ENCODE peak calls at places on chromosomes 5 and 9, in ten cellular contexts. One of them, this sample, is unnamed.

GRCh38 chr9:21933865-21934264 is 60.3 kb downstream of the CDKN2A start:
- DNase-seq in upper lobe of right lung: no peak
- DNase-seq in type B pancreatic cell: no peak
- DNase-seq in keratinocyte: no peak
- DNase-seq in AG10803: peak; percentile 11
- DNase-seq in ovary: no peak
- DNase-seq in fibroblast of villous mesenchyme: no peak
- DNase-seq in H9: no peak
- DNase-seq in kidney epithelial cell: no peak
- DNase-seq in nephron progenitor cell: no peak
- DNase-seq in this sample: no peak

GRCh38 chr9:109098221-109098959 is 21.4 kb downstream of the TMEM245 start:
- DNase-seq in upper lobe of right lung: no peak
- DNase-seq in type B pancreatic cell: no peak
- DNase-seq in keratinocyte: no peak
- DNase-seq in AG10803: peak; percentile 93
- DNase-seq in ovary: peak; percentile 56
- DNase-seq in fibroblast of villous mesenchyme: peak; percentile 83
- DNase-seq in H9: no peak
- DNase-seq in kidney epithelial cell: no peak
- DNase-seq in nephron progenitor cell: peak; percentile 20
- DNase-seq in this sample: no peak

GRCh38 chr9:4508246-4508906 is 18.1 kb downstream of the SLC1A1 start:
- DNase-seq in upper lobe of right lung: no peak
- DNase-seq in type B pancreatic cell: no peak
- DNase-seq in keratinocyte: no peak
- DNase-seq in AG10803: peak; percentile 82
- DNase-seq in ovary: no peak
- DNase-seq in fibroblast of villous mesenchyme: peak; percentile 53
- DNase-seq in H9: no peak
- DNase-seq in kidney epithelial cell: peak; percentile 72
- DNase-seq in nephron progenitor cell: no peak
- DNase-seq in this sample: no peak

GRCh38 chr5:66661149-66661548 is 65.0 kb downstream of the MAST4 start:
- DNase-seq in upper lobe of right lung: no peak
- DNase-seq in type B pancreatic cell: no peak
- DNase-seq in keratinocyte: no peak
- DNase-seq in AG10803: peak; percentile 96
- DNase-seq in ovary: peak; percentile 53
- DNase-seq in fibroblast of villous mesenchyme: peak; percentile 33
- DNase-seq in H9: no peak
- DNase-seq in kidney epithelial cell: no peak
- DNase-seq in nephron progenitor cell: no peak
- DNase-seq in this sample: no peak

GRCh38 chr5:143245929-143246561 is 157.4 kb downstream of the NR3C1 start:
- DNase-seq in upper lobe of right lung: no peak
- DNase-seq in type B pancreatic cell: no peak
- DNase-seq in keratinocyte: peak; percentile 78
- DNase-seq in AG10803: peak; percentile 89
- DNase-seq in ovary: no peak
- DNase-seq in fibroblast of villous mesenchyme: peak; percentile 82
- DNase-seq in H9: no peak
- DNase-seq in kidney epithelial cell: peak; percentile 90
- DNase-seq in nephron progenitor cell: no peak
- DNase-seq in this sample: no peak

GRCh38 chr9:89171693-89172092 is 6.9 kb downstream of the SHC3 start:
- DNase-seq in upper lobe of right lung: no peak
- DNase-seq in type B pancreatic cell: no peak
- DNase-seq in keratinocyte: no peak
- DNase-seq in AG10803: no peak
- DNase-seq in ovary: no peak
- DNase-seq in fibroblast of villous mesenchyme: no peak
- DNase-seq in H9: no peak
- DNase-seq in kidney epithelial cell: no peak
- DNase-seq in nephron progenitor cell: no peak
- DNase-seq in this sample: no peak

GRCh38 chr9:98943682-98944129 is at the start of gene COL15A1:
- DNase-seq in upper lobe of right lung: no peak
- DNase-seq in type B pancreatic cell: no peak
- DNase-seq in keratinocyte: no peak
- DNase-seq in AG10803: no peak
- DNase-seq in ovary: peak; percentile 64
- DNase-seq in fibroblast of villous mesenchyme: peak; percentile 59
- DNase-seq in H9: peak; percentile 55
- DNase-seq in kidney epithelial cell: no peak
- DNase-seq in nephron progenitor cell: peak; percentile 84
- DNase-seq in this sample: no peak

GRCh38 chr5:107381189-107381856 is 289.4 kb downstream of the EFNA5 start:
- DNase-seq in upper lobe of right lung: no peak
- DNase-seq in type B pancreatic cell: no peak
- DNase-seq in keratinocyte: peak; percentile 26
- DNase-seq in AG10803: peak; percentile 83
- DNase-seq in ovary: no peak
- DNase-seq in fibroblast of villous mesenchyme: peak; percentile 70
- DNase-seq in H9: no peak
- DNase-seq in kidney epithelial cell: no peak
- DNase-seq in nephron progenitor cell: no peak
- DNase-seq in this sample: no peak

GRCh38 chr9:36218411-36218901 is 27.7 kb downstream of the CLTA start:
- DNase-seq in upper lobe of right lung: no peak
- DNase-seq in type B pancreatic cell: no peak
- DNase-seq in keratinocyte: no peak
- DNase-seq in AG10803: no peak
- DNase-seq in ovary: no peak
- DNase-seq in fibroblast of villous mesenchyme: no peak
- DNase-seq in H9: no peak
- DNase-seq in kidney epithelial cell: no peak
- DNase-seq in nephron progenitor cell: no peak
- DNase-seq in this sample: no peak

GRCh38 chr9:5857928-5858327 is 25.0 kb upstream of the ERMP1 start:
- DNase-seq in upper lobe of right lung: no peak
- DNase-seq in type B pancreatic cell: no peak
- DNase-seq in keratinocyte: no peak
- DNase-seq in AG10803: no peak
- DNase-seq in ovary: no peak
- DNase-seq in fibroblast of villous mesenchyme: no peak
- DNase-seq in H9: no peak
- DNase-seq in kidney epithelial cell: no peak
- DNase-seq in nephron progenitor cell: no peak
- DNase-seq in this sample: no peak

GRCh38 chr5:122751293-122751753 is 23.6 kb upstream of the SNX2 start:
- DNase-seq in upper lobe of right lung: no peak
- DNase-seq in type B pancreatic cell: no peak
- DNase-seq in keratinocyte: peak; percentile 95
- DNase-seq in AG10803: peak; percentile 18
- DNase-seq in ovary: no peak
- DNase-seq in fibroblast of villous mesenchyme: no peak
- DNase-seq in H9: peak; percentile 81
- DNase-seq in kidney epithelial cell: peak; percentile 88
- DNase-seq in nephron progenitor cell: no peak
- DNase-seq in this sample: no peak

GRCh38 chr5:129899454-129899853 is 4.8 kb upstream of the CHSY3 start:
- DNase-seq in upper lobe of right lung: no peak
- DNase-seq in type B pancreatic cell: no peak
- DNase-seq in keratinocyte: no peak
- DNase-seq in AG10803: peak; percentile 45
- DNase-seq in ovary: no peak
- DNase-seq in fibroblast of villous mesenchyme: peak; percentile 40
- DNase-seq in H9: no peak
- DNase-seq in kidney epithelial cell: no peak
- DNase-seq in nephron progenitor cell: no peak
- DNase-seq in this sample: no peak

GRCh38 chr9:89625721-89626687 is 21.2 kb downstream of the GADD45G start:
- DNase-seq in upper lobe of right lung: no peak
- DNase-seq in type B pancreatic cell: no peak
- DNase-seq in keratinocyte: no peak
- DNase-seq in AG10803: no peak
- DNase-seq in ovary: no peak
- DNase-seq in fibroblast of villous mesenchyme: no peak
- DNase-seq in H9: no peak
- DNase-seq in kidney epithelial cell: no peak
- DNase-seq in nephron progenitor cell: no peak
- DNase-seq in this sample: no peak

GRCh38 chr5:98307811-98308210 is 465.7 kb upstream of the RGMB start:
- DNase-seq in upper lobe of right lung: no peak
- DNase-seq in type B pancreatic cell: no peak
- DNase-seq in keratinocyte: no peak
- DNase-seq in AG10803: peak; percentile 60
- DNase-seq in ovary: no peak
- DNase-seq in fibroblast of villous mesenchyme: peak; percentile 59
- DNase-seq in H9: no peak
- DNase-seq in kidney epithelial cell: no peak
- DNase-seq in nephron progenitor cell: no peak
- DNase-seq in this sample: no peak

GRCh38 chr9:136671646-136672430 is 9.1 kb downstream of the EGFL7 start:
- DNase-seq in upper lobe of right lung: no peak
- DNase-seq in type B pancreatic cell: no peak
- DNase-seq in keratinocyte: no peak
- DNase-seq in AG10803: no peak
- DNase-seq in ovary: peak; percentile 52
- DNase-seq in fibroblast of villous mesenchyme: no peak
- DNase-seq in H9: peak; percentile 57
- DNase-seq in kidney epithelial cell: no peak
- DNase-seq in nephron progenitor cell: peak; percentile 83
- DNase-seq in this sample: no peak

GRCh38 chr5:166342330-166342891 is 1949.0 kb upstream of the WWC1 start:
- DNase-seq in upper lobe of right lung: no peak
- DNase-seq in type B pancreatic cell: no peak
- DNase-seq in keratinocyte: no peak
- DNase-seq in AG10803: no peak
- DNase-seq in ovary: no peak
- DNase-seq in fibroblast of villous mesenchyme: peak; percentile 79
- DNase-seq in H9: no peak
- DNase-seq in kidney epithelial cell: no peak
- DNase-seq in nephron progenitor cell: no peak
- DNase-seq in this sample: no peak

DNA sequence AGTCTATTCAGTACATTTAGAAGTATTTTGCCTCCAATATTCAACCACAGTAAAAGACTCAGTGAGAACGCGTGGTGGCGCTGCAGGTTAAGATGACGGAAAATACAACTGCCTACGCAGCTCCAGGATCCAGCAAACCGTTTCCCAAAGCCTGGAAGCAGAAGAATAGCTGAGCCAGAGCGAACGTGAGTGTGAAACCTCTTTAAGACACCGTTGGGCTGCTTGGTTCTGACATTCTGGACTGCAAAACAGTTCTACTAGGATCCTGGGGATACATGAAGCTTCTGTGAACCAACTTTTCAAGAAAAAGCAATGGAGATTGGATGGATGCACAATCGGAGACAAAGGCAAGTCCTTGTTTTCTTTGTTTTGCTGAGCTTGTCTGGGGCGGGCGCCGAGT is at the start of gene PCDHB16:
- DNase-seq in upper lobe of right lung: no peak
- DNase-seq in type B pancreatic cell: no peak
- DNase-seq in keratinocyte: no peak
- DNase-seq in AG10803: peak; percentile 35
- DNase-seq in ovary: peak; percentile 75
- DNase-seq in fibroblast of villous mesenchyme: peak; percentile 15
- DNase-seq in H9: peak; percentile 84
- DNase-seq in kidney epithelial cell: no peak
- DNase-seq in nephron progenitor cell: peak; percentile 61
- DNase-seq in this sample: no peak
- TF ChIP-seq CTCF in upper lobe of right lung: peak; percentile 37
- TF ChIP-seq CTCF in type B pancreatic cell: peak; percentile 75
- TF ChIP-seq CTCF in keratinocyte: peak; percentile 11
- TF ChIP-seq CTCF in AG10803: peak; percentile 39
- TF ChIP-seq CTCF in ovary: no peak
- TF ChIP-seq CTCF in fibroblast of villous mesenchyme: peak; percentile 26
- TF ChIP-seq CTCF in H9: peak; percentile 87
- TF ChIP-seq CTCF in kidney epithelial cell: no peak
- TF ChIP-seq CTCF in nephron progenitor cell: peak; percentile 44
- TF ChIP-seq CTCF in this sample: no peak

GRCh38 chr9:126501383-126502331 is 112.1 kb upstream of the LMX1B start:
- DNase-seq in upper lobe of right lung: no peak
- DNase-seq in type B pancreatic cell: no peak
- DNase-seq in keratinocyte: no peak
- DNase-seq in AG10803: no peak
- DNase-seq in ovary: no peak
- DNase-seq in fibroblast of villous mesenchyme: no peak
- DNase-seq in H9: no peak
- DNase-seq in kidney epithelial cell: no peak
- DNase-seq in nephron progenitor cell: no peak
- DNase-seq in this sample: peak; percentile 36
- TF ChIP-seq CTCF in upper lobe of right lung: no peak
- TF ChIP-seq CTCF in type B pancreatic cell: no peak
- TF ChIP-seq CTCF in keratinocyte: no peak
- TF ChIP-seq CTCF in AG10803: no peak
- TF ChIP-seq CTCF in ovary: no peak
- TF ChIP-seq CTCF in fibroblast of villous mesenchyme: no peak
- TF ChIP-seq CTCF in H9: no peak
- TF ChIP-seq CTCF in kidney epithelial cell: no peak
- TF ChIP-seq CTCF in nephron progenitor cell: no peak
- TF ChIP-seq CTCF in this sample: no peak

GRCh38 chr5:116212225-116212624 is 127.4 kb downstream of the COMMD10 start:
- DNase-seq in upper lobe of right lung: no peak
- DNase-seq in type B pancreatic cell: no peak
- DNase-seq in keratinocyte: no peak
- DNase-seq in AG10803: no peak
- DNase-seq in ovary: no peak
- DNase-seq in fibroblast of villous mesenchyme: no peak
- DNase-seq in H9: no peak
- DNase-seq in kidney epithelial cell: no peak
- DNase-seq in nephron progenitor cell: no peak
- DNase-seq in this sample: no peak

DNA sequence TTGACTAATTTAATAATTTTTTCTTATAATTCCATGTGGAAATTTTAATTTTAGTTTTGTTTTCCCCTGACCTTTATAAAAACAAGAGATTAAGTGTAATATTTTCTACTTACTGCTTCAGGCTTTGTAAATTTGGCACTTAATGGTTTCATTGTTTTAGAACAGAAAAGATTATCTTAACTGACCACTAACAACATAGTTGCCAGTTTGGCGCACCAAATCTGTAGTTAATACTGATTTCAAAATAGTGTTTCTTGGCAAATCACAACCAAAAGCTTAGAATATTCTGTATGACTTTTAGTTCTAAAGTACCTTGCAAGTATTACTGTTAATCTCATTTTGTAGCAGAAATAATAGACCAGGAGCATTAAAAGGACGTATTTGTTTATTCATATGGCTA is 124.3 kb downstream of the COMMD10 start:
- DNase-seq in upper lobe of right lung: no peak
- DNase-seq in type B pancreatic cell: no peak
- DNase-seq in keratinocyte: no peak
- DNase-seq in AG10803: no peak
- DNase-seq in ovary: no peak
- DNase-seq in fibroblast of villous mesenchyme: no peak
- DNase-seq in H9: no peak
- DNase-seq in kidney epithelial cell: no peak
- DNase-seq in nephron progenitor cell: no peak
- DNase-seq in this sample: no peak
- TF ChIP-seq CTCF in upper lobe of right lung: no peak
- TF ChIP-seq CTCF in type B pancreatic cell: no peak
- TF ChIP-seq CTCF in keratinocyte: no peak
- TF ChIP-seq CTCF in AG10803: no peak
- TF ChIP-seq CTCF in ovary: no peak
- TF ChIP-seq CTCF in fibroblast of villous mesenchyme: no peak
- TF ChIP-seq CTCF in H9: no peak
- TF ChIP-seq CTCF in kidney epithelial cell: no peak
- TF ChIP-seq CTCF in nephron progenitor cell: no peak
- TF ChIP-seq CTCF in this sample: no peak

GRCh38 chr5:92424785-92425426 is 1041.8 kb upstream of the ARRDC3 start:
- DNase-seq in upper lobe of right lung: no peak
- DNase-seq in type B pancreatic cell: no peak
- DNase-seq in keratinocyte: no peak
- DNase-seq in AG10803: no peak
- DNase-seq in ovary: no peak
- DNase-seq in fibroblast of villous mesenchyme: no peak
- DNase-seq in H9: no peak
- DNase-seq in kidney epithelial cell: no peak
- DNase-seq in nephron progenitor cell: no peak
- DNase-seq in this sample: no peak

GRCh38 chr5:92421937-92422336 is 1038.8 kb upstream of the ARRDC3 start:
- DNase-seq in upper lobe of right lung: no peak
- DNase-seq in type B pancreatic cell: no peak
- DNase-seq in keratinocyte: no peak
- DNase-seq in AG10803: no peak
- DNase-seq in ovary: no peak
- DNase-seq in fibroblast of villous mesenchyme: no peak
- DNase-seq in H9: no peak
- DNase-seq in kidney epithelial cell: no peak
- DNase-seq in nephron progenitor cell: no peak
- DNase-seq in this sample: no peak
- TF ChIP-seq CTCF in upper lobe of right lung: no peak
- TF ChIP-seq CTCF in type B pancreatic cell: no peak
- TF ChIP-seq CTCF in keratinocyte: no peak
- TF ChIP-seq CTCF in AG10803: no peak
- TF ChIP-seq CTCF in ovary: no peak
- TF ChIP-seq CTCF in fibroblast of villous mesenchyme: no peak
- TF ChIP-seq CTCF in H9: no peak
- TF ChIP-seq CTCF in kidney epithelial cell: no peak
- TF ChIP-seq CTCF in nephron progenitor cell: no peak
- TF ChIP-seq CTCF in this sample: no peak

This sample was measured in CD14-positive monocyte.